ENCODE peak calls at places on chromosomes 3 and 15, in nine cellular contexts. One of them, this sample, is unnamed.

GRCh38 chr3:114454592-114455251 is 160.9 kb downstream of the TIGIT start:
- DNase-seq in upper lobe of left lung: no peak
- DNase-seq in tibial nerve: peak
- DNase-seq in GM12878: no peak
- DNase-seq in esophagus squamous epithelium: no peak
- DNase-seq in NB4: no peak
- DNase-seq in body of pancreas: no peak
- DNase-seq in IMR-90: no peak
- DNase-seq in uterus: no peak
- DNase-seq in this sample: peak

GRCh38 chr3:58051196-58051595 is 43.0 kb downstream of the FLNB start:
- DNase-seq in tibial nerve: peak
- DNase-seq in esophagus squamous epithelium: no peak
- DNase-seq in NB4: peak
- DNase-seq in uterus: no peak
- DNase-seq in GM12878: no peak
- DNase-seq in IMR-90: peak
- DNase-seq in body of pancreas: no peak
- DNase-seq in upper lobe of left lung: peak
- DNase-seq in this sample: no peak

GRCh38 chr3:4981160-4981687 is 2.0 kb downstream of the BHLHE40 start:
- DNase-seq in uterus: no peak
- DNase-seq in tibial nerve: no peak
- DNase-seq in IMR-90: peak
- DNase-seq in upper lobe of left lung: no peak
- DNase-seq in esophagus squamous epithelium: no peak
- DNase-seq in body of pancreas: no peak
- DNase-seq in NB4: peak
- DNase-seq in GM12878: no peak
- DNase-seq in this sample: no peak

GRCh38 chr3:139538733-139539132 is 809 bp downstream of the RBP1 start:
- DNase-seq in uterus: peak
- DNase-seq in esophagus squamous epithelium: no peak
- DNase-seq in NB4: no peak
- DNase-seq in tibial nerve: no peak
- DNase-seq in body of pancreas: peak
- DNase-seq in upper lobe of left lung: no peak
- DNase-seq in GM12878: no peak
- DNase-seq in IMR-90: peak
- DNase-seq in this sample: peak

GRCh38 chr15:71355268-71355667 is 240.0 kb downstream of the THSD4 start:
- DNase-seq in IMR-90: no peak
- DNase-seq in GM12878: no peak
- DNase-seq in upper lobe of left lung: no peak
- DNase-seq in body of pancreas: no peak
- DNase-seq in tibial nerve: no peak
- DNase-seq in NB4: no peak
- DNase-seq in esophagus squamous epithelium: peak
- DNase-seq in uterus: no peak
- DNase-seq in this sample: no peak

GRCh38 chr15:37907136-37907535 is 27.3 kb upstream of the TMCO5A start:
- DNase-seq in upper lobe of left lung: no peak
- DNase-seq in tibial nerve: no peak
- DNase-seq in IMR-90: peak
- DNase-seq in body of pancreas: no peak
- DNase-seq in esophagus squamous epithelium: no peak
- DNase-seq in uterus: no peak
- DNase-seq in GM12878: no peak
- DNase-seq in NB4: no peak
- DNase-seq in this sample: no peak

GRCh38 chr3:149964296-149964695 is 6.4 kb downstream of the PFN2 start:
- DNase-seq in NB4: no peak
- DNase-seq in esophagus squamous epithelium: no peak
- DNase-seq in GM12878: no peak
- DNase-seq in tibial nerve: no peak
- DNase-seq in body of pancreas: no peak
- DNase-seq in IMR-90: peak
- DNase-seq in upper lobe of left lung: no peak
- DNase-seq in uterus: no peak
- DNase-seq in this sample: no peak

GRCh38 chr3:159191454-159191853 is 389.6 kb downstream of the MFSD1 start:
- DNase-seq in GM12878: no peak
- DNase-seq in IMR-90: no peak
- DNase-seq in tibial nerve: no peak
- DNase-seq in uterus: no peak
- DNase-seq in NB4: no peak
- DNase-seq in body of pancreas: no peak
- DNase-seq in esophagus squamous epithelium: no peak
- DNase-seq in upper lobe of left lung: no peak
- DNase-seq in this sample: no peak

GRCh38 chr3:124542483-124542882 is 187.8 kb upstream of the UMPS start:
- DNase-seq in tibial nerve: no peak
- DNase-seq in GM12878: no peak
- DNase-seq in body of pancreas: no peak
- DNase-seq in IMR-90: no peak
- DNase-seq in NB4: no peak
- DNase-seq in uterus: no peak
- DNase-seq in upper lobe of left lung: no peak
- DNase-seq in esophagus squamous epithelium: no peak
- DNase-seq in this sample: no peak

GRCh38 chr3:168914662-168915061 is 748.9 kb downstream of the MECOM start:
- DNase-seq in uterus: no peak
- DNase-seq in upper lobe of left lung: no peak
- DNase-seq in IMR-90: peak
- DNase-seq in tibial nerve: no peak
- DNase-seq in GM12878: no peak
- DNase-seq in body of pancreas: no peak
- DNase-seq in NB4: no peak
- DNase-seq in esophagus squamous epithelium: no peak
- DNase-seq in this sample: no peak

GRCh38 chr3:167886690-167887089 is 151.2 kb downstream of the SERPINI1 start:
- DNase-seq in NB4: no peak
- DNase-seq in IMR-90: no peak
- DNase-seq in uterus: no peak
- DNase-seq in tibial nerve: no peak
- DNase-seq in esophagus squamous epithelium: no peak
- DNase-seq in GM12878: no peak
- DNase-seq in upper lobe of left lung: no peak
- DNase-seq in body of pancreas: no peak
- DNase-seq in this sample: no peak

DNA sequence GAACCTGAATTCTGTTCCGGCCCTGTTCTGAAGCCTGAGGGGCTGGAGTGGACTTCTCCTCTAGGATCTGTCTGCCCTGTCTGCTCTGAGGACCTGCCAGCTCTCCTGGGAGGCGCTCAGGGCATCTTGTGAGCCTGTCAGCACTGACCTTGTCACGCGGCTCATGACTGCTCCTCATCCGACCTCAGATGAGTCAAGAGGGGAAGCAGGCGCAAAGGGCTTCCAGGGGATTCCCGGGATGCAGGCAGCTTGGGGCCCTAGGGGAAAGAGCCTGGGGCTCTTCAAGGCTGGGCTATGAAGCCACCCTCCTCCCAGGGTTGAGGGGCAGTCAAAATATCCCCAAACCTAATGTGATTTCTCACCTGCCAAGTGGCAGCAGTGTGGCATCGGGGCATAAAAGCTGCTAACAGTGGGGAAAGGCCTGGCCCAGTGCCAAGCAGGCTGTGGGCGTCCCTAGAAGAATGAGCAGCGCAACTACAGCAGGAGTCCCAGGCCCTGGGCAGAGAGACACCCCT is 27.6 kb upstream of the ANKDD1A start:
- DNase-seq in upper lobe of left lung: peak
- DNase-seq in esophagus squamous epithelium: no peak
- DNase-seq in IMR-90: peak
- DNase-seq in uterus: peak
- DNase-seq in body of pancreas: peak
- DNase-seq in tibial nerve: peak
- DNase-seq in NB4: peak
- DNase-seq in GM12878: peak
- DNase-seq in this sample: peak
- TF ChIP-seq POLR2A in upper lobe of left lung: no peak
- TF ChIP-seq POLR2A in esophagus squamous epithelium: no peak
- TF ChIP-seq POLR2A in IMR-90: peak
- TF ChIP-seq POLR2A in uterus: no peak
- TF ChIP-seq POLR2A in body of pancreas: no peak
- TF ChIP-seq POLR2A in tibial nerve: no peak
- TF ChIP-seq POLR2A in NB4: no peak
- TF ChIP-seq POLR2A in GM12878: peak
- TF ChIP-seq POLR2A in this sample: no peak

GRCh38 chr3:24493951-24494615 is 567 bp downstream of the THRB start:
- DNase-seq in upper lobe of left lung: peak
- DNase-seq in tibial nerve: peak
- DNase-seq in uterus: peak
- DNase-seq in GM12878: no peak
- DNase-seq in esophagus squamous epithelium: no peak
- DNase-seq in NB4: no peak
- DNase-seq in body of pancreas: peak
- DNase-seq in IMR-90: no peak
- DNase-seq in this sample: peak
- TF ChIP-seq CTCF in upper lobe of left lung: no peak
- TF ChIP-seq CTCF in tibial nerve: no peak
- TF ChIP-seq CTCF in uterus: no peak
- TF ChIP-seq CTCF in GM12878: no peak
- TF ChIP-seq CTCF in esophagus squamous epithelium: peak
- TF ChIP-seq CTCF in NB4: no peak
- TF ChIP-seq CTCF in body of pancreas: peak
- TF ChIP-seq CTCF in IMR-90: no peak
- TF ChIP-seq CTCF in this sample: no peak

GRCh38 chr15:85795320-85795668 is 569 bp upstream of the KLHL25 start:
- DNase-seq in NB4: no peak
- DNase-seq in IMR-90: no peak
- DNase-seq in uterus: no peak
- DNase-seq in GM12878: no peak
- DNase-seq in body of pancreas: no peak
- DNase-seq in upper lobe of left lung: no peak
- DNase-seq in esophagus squamous epithelium: no peak
- DNase-seq in tibial nerve: no peak
- DNase-seq in this sample: no peak

GRCh38 chr15:85792872-85793621 is 1.7 kb downstream of the KLHL25 start:
- DNase-seq in esophagus squamous epithelium: no peak
- DNase-seq in uterus: no peak
- DNase-seq in GM12878: no peak
- DNase-seq in NB4: no peak
- DNase-seq in body of pancreas: no peak
- DNase-seq in tibial nerve: no peak
- DNase-seq in IMR-90: no peak
- DNase-seq in upper lobe of left lung: no peak
- DNase-seq in this sample: no peak

GRCh38 chr15:85793641-85794597 is 806 bp downstream of the KLHL25 start:
- DNase-seq in NB4: peak
- DNase-seq in upper lobe of left lung: peak
- DNase-seq in tibial nerve: no peak
- DNase-seq in body of pancreas: peak
- DNase-seq in GM12878: no peak
- DNase-seq in uterus: peak
- DNase-seq in esophagus squamous epithelium: no peak
- DNase-seq in IMR-90: peak
- DNase-seq in this sample: peak

GRCh38 chr15:85795669-85796305 is 1.1 kb upstream of the KLHL25 start:
- DNase-seq in upper lobe of left lung: no peak
- DNase-seq in tibial nerve: no peak
- DNase-seq in body of pancreas: no peak
- DNase-seq in NB4: no peak
- DNase-seq in esophagus squamous epithelium: no peak
- DNase-seq in uterus: no peak
- DNase-seq in IMR-90: no peak
- DNase-seq in GM12878: no peak
- DNase-seq in this sample: no peak

GRCh38 chr15:85794598-85795319 is at the start of gene KLHL25:
- DNase-seq in tibial nerve: peak
- DNase-seq in esophagus squamous epithelium: peak
- DNase-seq in upper lobe of left lung: peak
- DNase-seq in body of pancreas: peak
- DNase-seq in uterus: peak
- DNase-seq in GM12878: peak
- DNase-seq in IMR-90: peak
- DNase-seq in NB4: peak
- DNase-seq in this sample: peak
- TF ChIP-seq POLR2A in tibial nerve: peak
- TF ChIP-seq POLR2A in esophagus squamous epithelium: no peak
- TF ChIP-seq POLR2A in upper lobe of left lung: peak
- TF ChIP-seq POLR2A in body of pancreas: peak
- TF ChIP-seq POLR2A in uterus: peak
- TF ChIP-seq POLR2A in GM12878: peak
- TF ChIP-seq POLR2A in IMR-90: peak
- TF ChIP-seq POLR2A in NB4: peak
- TF ChIP-seq POLR2A in this sample: peak

GRCh38 chr3:122305818-122306621 is 19.0 kb upstream of the CSTA start:
- DNase-seq in NB4: peak
- DNase-seq in tibial nerve: no peak
- DNase-seq in uterus: no peak
- DNase-seq in esophagus squamous epithelium: no peak
- DNase-seq in IMR-90: no peak
- DNase-seq in upper lobe of left lung: no peak
- DNase-seq in GM12878: no peak
- DNase-seq in body of pancreas: peak
- DNase-seq in this sample: no peak
- TF ChIP-seq CTCF in NB4: peak
- TF ChIP-seq CTCF in tibial nerve: no peak
- TF ChIP-seq CTCF in uterus: no peak
- TF ChIP-seq CTCF in esophagus squamous epithelium: peak
- TF ChIP-seq CTCF in IMR-90: no peak
- TF ChIP-seq CTCF in upper lobe of left lung: no peak
- TF ChIP-seq CTCF in GM12878: peak
- TF ChIP-seq CTCF in body of pancreas: peak
- TF ChIP-seq CTCF in this sample: no peak

DNA sequence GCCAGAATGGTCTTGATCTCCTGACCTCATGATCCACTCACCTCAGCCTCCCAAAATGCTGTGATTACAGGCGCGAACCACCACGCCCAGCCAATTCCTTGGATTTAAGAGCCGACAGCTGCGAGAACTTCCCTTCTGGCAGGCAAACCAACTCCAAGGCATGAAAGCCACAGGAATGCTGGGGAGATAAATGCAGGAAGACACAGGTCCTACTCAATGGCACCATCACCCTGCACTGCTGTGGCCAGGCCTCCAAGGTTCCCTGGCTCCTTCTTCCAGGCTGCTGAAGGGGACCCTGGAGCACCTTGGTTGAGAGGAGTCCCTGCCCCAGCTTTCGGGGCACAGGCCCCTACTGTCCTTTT is 98.7 kb upstream of the CHD2 start:
- DNase-seq in body of pancreas: no peak
- DNase-seq in upper lobe of left lung: peak
- DNase-seq in IMR-90: peak
- DNase-seq in esophagus squamous epithelium: no peak
- DNase-seq in NB4: no peak
- DNase-seq in tibial nerve: no peak
- DNase-seq in uterus: no peak
- DNase-seq in GM12878: no peak
- DNase-seq in this sample: no peak
- TF ChIP-seq POLR2A in body of pancreas: no peak
- TF ChIP-seq POLR2A in upper lobe of left lung: no peak
- TF ChIP-seq POLR2A in IMR-90: no peak
- TF ChIP-seq POLR2A in esophagus squamous epithelium: no peak
- TF ChIP-seq POLR2A in NB4: no peak
- TF ChIP-seq POLR2A in tibial nerve: no peak
- TF ChIP-seq POLR2A in uterus: no peak
- TF ChIP-seq POLR2A in GM12878: no peak
- TF ChIP-seq POLR2A in this sample: no peak